ENCODE peak calls at places on chromosome 16, in nine cellular contexts. O is activated CD8-positive, alpha-beta memory T cell treated with anti-CD3 and anti-CD28 coated beads for 1 hour; D is stimulated activated CD4-positive, alpha-beta T cell treated with anti-CD3 and anti-CD28 coated beads, Interleukin-15, amount 100 ng/mL, for 1 hour; T is activated naive CD4-positive, alpha-beta T cell treated with anti-CD3 and anti-CD28 coated beads, Interleukin-2, amount 10 ng/mL, durations not matched to agents 7 days and 5 days; M is NCI-H1092 treated with DMSO at 0.1 percent for 48 hours; S is PC-3; Y is NCI-H69; R is KBM-7; P is stimulated activated CD8-positive, alpha-beta memory T cell treated with anti-CD3 and anti-CD28 coated beads, Interleukin-12 subunit alpha, Interleukin-12 subunit beta, amount 100 ng/mL, for 4 hours. F is an unnamed sample.

GRCh38 chr16:49315602-49316001 is 34.0 kb upstream of the CBLN1 start:
- DNase-seq in S (no peak), O (no peak), M (no peak), Y (no peak), D (no peak), R (no peak), P (no peak), T (no peak), F (no peak)

GRCh38 chr16:11085025-11085485 is 140.7 kb downstream of the CLEC16A start:
- DNase-seq in T (no peak), R (no peak), M (no peak), S (no peak), P (no peak), O (no peak), Y (peak; percentile 97), D (no peak), F (no peak)

GRCh38 chr16:67413978-67414891 is 2.0 kb downstream of the ZDHHC1 start:
- DNase-seq in S (no peak), T (no peak), Y (no peak), R (no peak), P (no peak), O (no peak), D (no peak), M (no peak), F (no peak)

GRCh38 chr16:12024429-12024828 is 47.9 kb downstream of the SNX29 start:
- DNase-seq in Y (no peak), D (no peak), R (no peak), S (peak; percentile 27), T (no peak), P (no peak), O (no peak), M (no peak), F (no peak)

GRCh38 chr16:72008424-72009216 is at the start of gene DHODH:
- DNase-seq in D (peak; percentile 96), S (peak; percentile 94), P (peak; percentile 96), R (peak; percentile 99), T (peak; percentile 99), Y (peak; percentile 97), M (peak; percentile 99), O (peak; percentile 97), F (peak; percentile 97)

GRCh38 chr16:74813109-74813641 is 38.6 kb upstream of the FA2H start:
- DNase-seq in Y (peak; percentile 82), M (peak; percentile 64), R (peak; percentile 78), O (peak; percentile 59), T (peak; percentile 80), D (peak; percentile 38), P (peak; percentile 44), S (peak; percentile 81), F (peak; percentile 51)

GRCh38 chr16:74999208-74999682 is 421 bp downstream of the ZNRF1 start:
- DNase-seq in P (peak; percentile 38), D (no peak), T (peak; percentile 47), M (peak; percentile 53), Y (peak; percentile 67), S (no peak), R (peak; percentile 26), O (peak; percentile 12), F (no peak)

GRCh38 chr16:2787406-2787805 is at the start of gene PRSS33:
- DNase-seq in P (no peak), Y (peak; percentile 33), O (no peak), M (no peak), R (no peak), D (no peak), T (peak; percentile 18), S (no peak), F (no peak)

GRCh38 chr16:2749936-2750335 is 2.5 kb upstream of the SRRM2 start:
- DNase-seq in R (no peak), M (no peak), O (no peak), Y (no peak), T (no peak), D (no peak), P (no peak), S (no peak), F (no peak)

GRCh38 chr16:63804126-63804525 is 1317.7 kb downstream of the CDH11 start:
- DNase-seq in Y (no peak), R (no peak), M (no peak), D (no peak), S (no peak), P (no peak), O (no peak), T (no peak), F (no peak)

GRCh38 chr16:2195316-2196161 is 866 bp downstream of the CASKIN1 start:
- DNase-seq in M (no peak), O (no peak), D (no peak), S (no peak), P (no peak), R (no peak), T (no peak), Y (peak; percentile 59), F (no peak)

GRCh38 chr16:71565812-71566700 is 10.8 kb downstream of the TAT start:
- DNase-seq in M (peak; percentile 24), T (no peak), Y (no peak), P (no peak), O (no peak), S (no peak), D (no peak), R (peak; percentile 18), F (no peak)

GRCh38 chr16:20263138-20263855 is 64.0 kb downstream of the GP2 start:
- DNase-seq in D (no peak), Y (no peak), M (no peak), P (no peak), S (no peak), R (no peak), O (no peak), T (no peak), F (no peak)

GRCh38 chr16:14211856-14212543 is 140.9 kb downstream of the MRTFB start:
- DNase-seq in Y (no peak), M (no peak), T (no peak), D (no peak), P (no peak), R (no peak), S (peak; percentile 10), O (no peak), F (no peak)

GRCh38 chr16:68296291-68296690 is 14.5 kb downstream of the SLC7A6OS start:
- DNase-seq in M (no peak), S (no peak), T (no peak), D (no peak), P (no peak), R (no peak), O (no peak), Y (no peak), F (no peak)

GRCh38 chr16:81444448-81445121 is at the start of gene CMIP:
- DNase-seq in P (peak; percentile 67), S (peak; percentile 79), D (peak; percentile 53), O (peak; percentile 69), R (no peak), M (peak; percentile 67), T (peak; percentile 85), Y (peak; percentile 87), F (peak; percentile 79)

GRCh38 chr16:7363397-7364053 is 30.9 kb downstream of the RBFOX1 start:
- DNase-seq in P (no peak), O (no peak), R (no peak), T (no peak), Y (peak; percentile 92), D (no peak), M (peak; percentile 96), S (no peak), F (no peak)

GRCh38 chr16:89295915-89296314 is 78.4 kb downstream of the ZNF778 start:
- DNase-seq in R (no peak), P (no peak), O (no peak), S (no peak), M (no peak), D (no peak), T (no peak), Y (no peak), F (no peak)